ENCODE peak calls at places on chromosomes 5 and 9, in five cellular contexts. Y is cardiac fibroblast, S is spleen, L is WTC11, I is dorsolateral prefrontal cortex. K is an unnamed sample.

GRCh38 chr9:72349240-72349639 is 15.8 kb downstream of the ZFAND5 start:
- DNase-seq in Y (no peak), S (no peak), L (no peak), I (no peak), K (no peak)

GRCh38 chr9:105039180-105039799 is 111.3 kb upstream of the ABCA1 start:
- DNase-seq in Y (no peak), S (no peak), L (no peak), I (no peak), K (no peak)

GRCh38 chr9:88218721-88219120 is 80.4 kb upstream of the SPATA31C2 start:
- DNase-seq in Y (peak; percentile 23), S (no peak), L (no peak), I (no peak), K (no peak)

GRCh38 chr5:96459313-96460109 is 26.5 kb upstream of the PCSK1 start:
- DNase-seq in Y (no peak), S (no peak), L (no peak), I (no peak), K (no peak)

GRCh38 chr5:84376346-84376745 is 8.3 kb downstream of the EDIL3 start:
- DNase-seq in Y (no peak), S (no peak), L (no peak), I (no peak), K (no peak)

GRCh38 chr5:74221413-74221812 is 419.1 kb downstream of the ENC1 start:
- DNase-seq in Y (no peak), S (no peak), L (no peak), I (no peak), K (no peak)

GRCh38 chr9:13213337-13213736 is 66.2 kb downstream of the MPDZ start:
- DNase-seq in Y (peak; percentile 62), S (no peak), L (no peak), I (no peak), K (no peak)

GRCh38 chr9:81517954-81518353 is 171.4 kb downstream of the TLE1 start:
- DNase-seq in Y (no peak), S (no peak), L (no peak), I (no peak), K (no peak)

GRCh38 chr9:121527371-121527770 is 27.7 kb upstream of the GGTA1 start:
- DNase-seq in Y (no peak), S (no peak), L (no peak), I (no peak), K (no peak)

GRCh38 chr9:92614763-92615441 is 55.0 kb downstream of the IPPK start:
- DNase-seq in Y (no peak), S (no peak), L (no peak), I (no peak), K (no peak)

GRCh38 chr5:5581080-5581479 is 158.6 kb downstream of the ICE1 start:
- DNase-seq in Y (no peak), S (no peak), L (no peak), I (no peak), K (no peak)

GRCh38 chr5:81391-82021 is 10.5 kb upstream of the PLEKHG4B start:
- DNase-seq in Y (no peak), S (peak; percentile 66), L (no peak), I (no peak), K (no peak)

GRCh38 chr5:8517461-8517860 is 648.5 kb downstream of the MTRR start:
- DNase-seq in Y (no peak), S (no peak), L (no peak), I (no peak), K (no peak)

GRCh38 chr9:2461886-2462285 is 159.7 kb upstream of the VLDLR start:
- DNase-seq in Y (peak; percentile 21), S (no peak), L (no peak), I (no peak), K (no peak)

GRCh38 chr5:132764051-132764450 is 13.0 kb downstream of the SEPTIN8 start:
- DNase-seq in Y (no peak), S (no peak), L (no peak), I (no peak), K (no peak)

GRCh38 chr5:143717400-143717799 is 94.6 kb upstream of the HMHB1 start:
- DNase-seq in Y (peak; percentile 90), S (no peak), L (no peak), I (no peak), K (no peak)

GRCh38 chr5:27708579-27708978 is 670.2 kb upstream of the CDH9 start:
- DNase-seq in Y (no peak), S (no peak), L (no peak), I (no peak), K (no peak)

GRCh38 chr5:67318746-67319145 is 122.1 kb upstream of the CD180 start:
- DNase-seq in Y (no peak), S (peak; percentile 64), L (no peak), I (no peak), K (no peak)

GRCh38 chr5:99000878-99001277 is 72.1 kb upstream of the CHD1 start:
- DNase-seq in Y (peak; percentile 68), S (no peak), L (no peak), I (no peak), K (no peak)

GRCh38 chr9:130414081-130414731 is 30.6 kb upstream of the ASS1 start:
- DNase-seq in Y (no peak), S (no peak), L (no peak), I (no peak), K (no peak)
- TF ChIP-seq CTCF in Y (no peak), S (no peak), L (no peak), I (no peak), K (no peak)

GRCh38 chr9:76459691-76460635 is 981 bp downstream of the GCNT1 start:
- DNase-seq in Y (peak; percentile 57), S (peak; percentile 84), L (peak; percentile 46), I (peak; percentile 27), K (peak; percentile 57)
- TF ChIP-seq CTCF in Y (peak; percentile 51), S (no peak), L (no peak), I (no peak), K (peak; percentile 38)

GRCh38 chr5:135565691-135566421 is 12.9 kb downstream of the CXCL14 start:
- DNase-seq in Y (peak; percentile 69), S (peak; percentile 89), L (peak; percentile 88), I (peak; percentile 40), K (no peak)
- TF ChIP-seq CTCF in Y (peak; percentile 98), S (peak; percentile 48), L (peak; percentile 77), I (peak; percentile 80), K (peak; percentile 86)

GRCh38 chr9:83937861-83938455 is 16.7 kb upstream of the KIF27 start:
- DNase-seq in Y (peak; percentile 74), S (no peak), L (no peak), I (no peak), K (no peak)
- TF ChIP-seq CTCF in Y (peak; percentile 57), S (peak; percentile 66), L (peak; percentile 38), I (peak; percentile 75), K (peak; percentile 72)

DNA sequence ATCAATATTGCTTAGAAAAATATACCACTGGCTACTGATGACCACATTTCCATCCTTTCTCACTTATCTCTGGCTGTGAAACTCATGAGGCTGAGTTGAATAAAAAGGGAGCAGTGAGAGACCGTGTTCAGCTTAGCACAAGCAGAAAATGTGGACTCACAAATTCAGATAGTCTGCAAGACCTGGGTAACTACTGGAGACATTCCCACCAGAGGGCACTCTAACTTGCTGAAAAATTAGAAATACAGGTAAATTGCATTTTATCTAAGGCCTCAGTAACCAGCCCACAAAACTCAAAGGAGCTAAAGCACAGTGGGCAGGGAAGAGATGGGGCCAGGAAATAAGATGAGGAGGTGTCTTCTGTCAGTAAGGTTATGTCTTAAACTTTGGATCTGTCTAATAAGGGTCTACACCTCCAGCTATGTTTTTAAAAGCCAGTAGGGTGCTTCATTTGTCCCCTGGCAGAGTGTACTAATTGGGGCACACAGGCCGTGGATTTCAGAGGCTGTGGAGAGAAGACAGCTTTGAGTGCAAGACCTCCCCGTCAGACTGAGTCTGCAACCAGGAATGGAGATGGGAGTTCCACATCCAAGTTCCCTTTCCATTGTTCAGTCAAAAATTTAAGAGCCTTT is 8.7 kb upstream of the NDUFB6 start:
- DNase-seq in Y (peak; percentile 84), S (no peak), L (no peak), I (no peak), K (no peak)
- TF ChIP-seq CTCF in Y (peak; percentile 63), S (no peak), L (no peak), I (peak; percentile 59), K (peak; percentile 54)

DNA sequence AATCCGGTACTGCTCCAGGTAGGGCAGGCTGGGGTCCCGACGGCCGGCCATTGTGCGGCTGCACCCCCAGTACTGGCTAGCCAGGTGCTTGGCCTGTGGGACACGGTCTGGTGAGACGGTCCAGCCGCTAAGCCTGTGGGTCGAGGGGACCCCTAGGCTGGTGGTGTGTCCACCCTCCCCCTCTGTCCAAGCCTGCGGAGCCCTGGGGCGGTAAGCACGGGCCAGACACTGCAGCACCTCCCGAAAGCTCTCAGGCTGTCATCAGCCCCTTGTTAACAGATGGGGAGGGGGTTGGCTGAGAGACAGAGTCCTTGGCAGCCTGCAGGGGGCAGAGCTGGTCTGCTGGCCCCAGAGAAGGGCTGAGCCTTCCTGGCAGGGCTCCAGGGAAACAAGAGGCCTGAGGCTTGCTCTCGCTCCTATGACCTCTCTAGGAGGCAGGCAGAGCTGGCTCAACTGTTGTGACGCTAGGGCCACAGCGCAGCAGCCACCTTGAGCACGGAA is 11.8 kb upstream of the MRNIP start:
- DNase-seq in Y (peak; percentile 81), S (peak; percentile 71), L (no peak), I (peak; percentile 29), K (no peak)
- TF ChIP-seq CTCF in Y (peak; percentile 37), S (no peak), L (no peak), I (no peak), K (no peak)

GRCh38 chr5:179209359-179210150 is 135.7 kb downstream of the ADAMTS2 start:
- DNase-seq in Y (peak; percentile 55), S (no peak), L (no peak), I (no peak), K (no peak)
- TF ChIP-seq CTCF in Y (no peak), S (no peak), L (no peak), I (no peak), K (no peak)

GRCh38 chr5:86983208-86983607 is 284.5 kb upstream of the RASA1 start:
- DNase-seq in Y (no peak), S (no peak), L (no peak), I (no peak), K (no peak)

GRCh38 chr5:86981898-86982297 is 285.8 kb upstream of the RASA1 start:
- DNase-seq in Y (no peak), S (no peak), L (no peak), I (no peak), K (no peak)

DNA sequence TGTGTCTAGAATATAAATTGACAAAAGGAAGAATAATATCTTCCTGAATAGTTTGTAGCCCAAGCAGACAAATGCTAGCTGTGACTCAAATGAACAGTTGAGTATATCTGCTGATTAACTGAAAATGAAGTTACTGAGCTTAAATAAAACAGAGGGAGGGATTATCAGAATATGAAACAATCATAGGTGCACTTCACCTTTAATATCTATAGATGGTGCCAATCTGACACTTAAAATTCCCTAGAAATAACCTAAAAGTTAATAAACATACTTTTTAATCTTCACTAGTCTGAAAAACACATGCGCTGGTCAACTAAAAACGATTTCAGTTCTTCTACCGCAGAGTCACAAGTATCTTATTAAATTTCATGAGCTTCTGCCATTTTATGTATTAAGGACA is 280.8 kb upstream of the RASA1 start:
- DNase-seq in Y (no peak), S (no peak), L (no peak), I (no peak), K (no peak)
- TF ChIP-seq CTCF in Y (no peak), S (no peak), L (no peak), I (no peak), K (no peak)

GRCh38 chr9:133779516-133780403 is 41.6 kb upstream of the SARDH start:
- DNase-seq in Y (no peak), S (peak; percentile 44), L (no peak), I (no peak), K (no peak)
- TF ChIP-seq CTCF in Y (no peak), S (no peak), L (no peak), I (no peak), K (no peak)